ENCODE peak calls at places on chromosomes 5 and 9, in ten cellular contexts. N is stimulated activated naive B cell treated with anti-CD40 and anti-IgM and Interleukin-4, amounts not matched to agents 10 μg/mL and 1 μg/mL and 100 μg/mL, for 72 hours; W is AML-193; K is activated gamma-delta T cell treated with anti-CD3 and anti-CD28 coated beads, Interleukin-2, amount 50 U/mL, for 16 hours; X is bronchial epithelial cell; J is HT1080; Q is AG10803; D is Daoy; F is lower lobe of right lung; T is memory B cell. B is an unnamed sample.

GRCh38 chr5:133347039-133347438 is 265.3 kb downstream of the FSTL4 start:
- DNase-seq in J (peak), F (no peak), K (no peak), X (peak), T (no peak), Q (no peak), D (peak), N (no peak), W (no peak), B (no peak)

GRCh38 chr9:133735415-133735775 is 2.8 kb downstream of the SARDH start:
- DNase-seq in X (no peak), Q (no peak), J (no peak), D (no peak), T (no peak), F (no peak), K (no peak), W (no peak), N (no peak), B (no peak)

GRCh38 chr5:96226941-96227552 is 206.0 kb downstream of the PCSK1 start:
- DNase-seq in X (peak), T (no peak), F (no peak), J (peak), K (no peak), D (peak), W (no peak), Q (peak), N (no peak), B (peak)

GRCh38 chr5:54360089-54360488 is 49.7 kb upstream of the ARL15 start:
- DNase-seq in Q (peak), W (no peak), K (no peak), F (no peak), N (no peak), X (peak), T (no peak), J (peak), D (peak), B (no peak)

GRCh38 chr9:93592389-93593021 is 16.1 kb downstream of the PHF2 start:
- DNase-seq in W (no peak), F (no peak), X (no peak), Q (peak), K (no peak), T (no peak), N (no peak), J (no peak), D (no peak), B (no peak)

GRCh38 chr9:77977210-77977611 is 54.4 kb downstream of the GNAQ start:
- DNase-seq in K (peak), D (peak), F (peak), N (peak), X (peak), W (peak), T (peak), J (peak), Q (peak), B (peak)

GRCh38 chr9:25891534-25891933 is 213.3 kb upstream of the TUSC1 start:
- DNase-seq in K (no peak), N (no peak), J (no peak), W (no peak), X (no peak), Q (peak), F (no peak), T (no peak), D (no peak), B (no peak)

GRCh38 chr5:176440932-176441706 is 7.1 kb upstream of the FAF2 start:
- DNase-seq in D (peak), W (no peak), T (no peak), F (no peak), N (no peak), X (no peak), Q (no peak), K (no peak), J (no peak), B (no peak)

GRCh38 chr9:124130277-124131075 is 118.9 kb downstream of the LHX2 start:
- DNase-seq in T (no peak), W (no peak), K (no peak), D (no peak), N (no peak), J (no peak), Q (no peak), X (no peak), F (no peak), B (no peak)

GRCh38 chr9:6575324-6575758 is 70.2 kb downstream of the GLDC start:
- DNase-seq in W (no peak), D (no peak), Q (no peak), J (no peak), N (peak), X (no peak), T (peak), K (no peak), F (no peak), B (no peak)

GRCh38 chr5:55146080-55146479 is 13.9 kb upstream of the GPX8 start:
- DNase-seq in T (no peak), D (no peak), N (no peak), J (peak), Q (no peak), X (no peak), K (no peak), F (no peak), W (no peak), B (no peak)

GRCh38 chr5:175252234-175252805 is 191.7 kb downstream of the DRD1 start:
- DNase-seq in Q (peak), F (no peak), N (no peak), T (no peak), X (no peak), J (peak), D (no peak), K (no peak), W (no peak), B (no peak)

GRCh38 chr5:121189569-121190305 is 661.9 kb upstream of the FTMT start:
- DNase-seq in K (no peak), W (no peak), N (no peak), F (no peak), J (peak), T (no peak), D (peak), Q (peak), X (peak), B (no peak)

GRCh38 chr9:113222482-113222841 is 1.1 kb downstream of the SLC31A1 start:
- DNase-seq in J (no peak), K (no peak), F (no peak), X (peak), W (peak), T (no peak), N (no peak), D (no peak), Q (peak), B (no peak)

GRCh38 chr5:77144837-77145139 is 57.7 kb upstream of the ZBED3 start:
- DNase-seq in K (no peak), D (no peak), X (no peak), W (no peak), N (no peak), T (no peak), Q (no peak), J (no peak), F (no peak), B (no peak)

GRCh38 chr9:136088939-136089696 is 6.0 kb downstream of the NACC2 start:
- DNase-seq in W (peak), K (no peak), Q (no peak), J (no peak), D (no peak), X (no peak), N (no peak), T (no peak), F (peak), B (no peak)

GRCh38 chr5:98248949-98249348 is 524.5 kb upstream of the RGMB start:
- DNase-seq in K (no peak), J (peak), W (no peak), Q (peak), T (no peak), X (peak), F (no peak), N (no peak), D (peak), B (peak)

GRCh38 chr5:139962445-139962844 is 80.7 kb downstream of the NRG2 start:
- DNase-seq in W (no peak), N (no peak), F (no peak), X (no peak), T (no peak), J (no peak), Q (no peak), K (no peak), D (no peak), B (no peak)

GRCh38 chr5:54317511-54318260 is 7.3 kb upstream of the ARL15 start:
- DNase-seq in K (no peak), Q (peak), F (no peak), W (no peak), N (no peak), X (no peak), D (no peak), T (no peak), J (peak), B (no peak)

GRCh38 chr5:395156-395920 is 47.6 kb upstream of the EXOC3 start:
- DNase-seq in N (no peak), K (no peak), D (peak), T (no peak), W (no peak), J (peak), F (no peak), Q (peak), X (no peak), B (no peak)

GRCh38 chr9:129569506-129570449 is 51.1 kb downstream of the C9orf50 start:
- DNase-seq in J (no peak), T (no peak), N (no peak), D (no peak), Q (peak), X (no peak), F (no peak), K (no peak), W (peak), B (no peak)

GRCh38 chr5:127785098-127785927 is 82.1 kb downstream of the CCDC192 start:
- DNase-seq in J (peak), D (peak), W (no peak), T (no peak), F (no peak), Q (peak), X (peak), K (no peak), N (no peak), B (peak)

GRCh38 chr5:27266184-27266583 is 227.8 kb upstream of the CDH9 start:
- DNase-seq in T (no peak), J (no peak), Q (no peak), X (no peak), D (no peak), K (no peak), F (no peak), N (no peak), W (no peak), B (no peak)

GRCh38 chr9:107044872-107045271 is 181.9 kb downstream of the ZNF462 start:
- DNase-seq in K (no peak), W (peak), Q (no peak), J (no peak), D (no peak), N (no peak), X (no peak), T (no peak), F (no peak), B (no peak)

GRCh38 chr5:82984786-82985762 is 92.1 kb downstream of the TMEM167A start:
- DNase-seq in F (no peak), X (peak), T (no peak), Q (no peak), N (no peak), K (no peak), D (no peak), J (no peak), W (no peak), B (no peak)

GRCh38 chr9:34927061-34927460 is 31.0 kb upstream of the PHF24 start:
- DNase-seq in J (no peak), F (no peak), W (no peak), D (peak), Q (no peak), T (no peak), N (no peak), X (no peak), K (no peak), B (no peak)

GRCh38 chr5:148381906-148382305 is 1.9 kb upstream of the FBXO38 start:
- DNase-seq in J (peak), X (peak), Q (no peak), W (no peak), T (no peak), N (no peak), F (no peak), K (no peak), D (no peak), B (no peak)

GRCh38 chr5:180605554-180606214 is 14.4 kb upstream of the SCGB3A1 start:
- DNase-seq in K (peak), W (peak), F (peak), D (peak), J (peak), N (no peak), X (peak), Q (peak), T (peak), B (no peak)

GRCh38 chr5:149464796-149465489 is 85.9 kb upstream of the IL17B start:
- DNase-seq in J (no peak), Q (peak), D (no peak), T (no peak), F (no peak), N (no peak), K (no peak), W (no peak), X (no peak), B (no peak)

GRCh38 chr9:123316053-123316718 is 39.8 kb upstream of the CRB2 start:
- DNase-seq in T (no peak), W (peak), K (no peak), F (no peak), Q (no peak), D (no peak), X (no peak), J (no peak), N (no peak), B (no peak)

GRCh38 chr9:88905506-88905905 is 85.8 kb upstream of the S1PR3 start:
- DNase-seq in D (peak), X (no peak), K (no peak), Q (no peak), N (no peak), J (no peak), F (no peak), W (no peak), T (no peak), B (no peak)

GRCh38 chr9:125690679-125691078 is 16.3 kb downstream of the MAPKAP1 start:
- DNase-seq in Q (no peak), D (no peak), W (peak), X (no peak), T (no peak), J (no peak), N (no peak), K (no peak), F (no peak), B (no peak)

GRCh38 chr9:120376101-120376500 is 203.9 kb downstream of the CDK5RAP2 start:
- DNase-seq in T (no peak), K (no peak), W (no peak), N (no peak), D (no peak), J (no peak), F (no peak), Q (no peak), X (no peak), B (no peak)

GRCh38 chr5:57895766-57896165 is 413.2 kb upstream of the ACTBL2 start:
- DNase-seq in Q (peak), T (no peak), N (no peak), J (no peak), X (no peak), K (no peak), F (no peak), D (no peak), W (no peak), B (no peak)

GRCh38 chr5:154189256-154189818 is 1.2 kb upstream of the GALNT10 start:
- DNase-seq in J (no peak), T (no peak), X (no peak), D (no peak), W (no peak), K (no peak), F (peak), Q (no peak), N (peak), B (no peak)

GRCh38 chr9:135296783-135297715 is 182.5 kb upstream of the PPP1R26 start:
- DNase-seq in N (no peak), Q (no peak), X (no peak), K (no peak), F (no peak), J (no peak), D (peak), W (no peak), T (no peak), B (no peak)

GRCh38 chr5:173547579-173547978 is 68.9 kb downstream of the BOD1 start:
- DNase-seq in F (no peak), N (no peak), X (peak), J (peak), W (no peak), K (no peak), Q (peak), D (peak), T (no peak), B (peak)

GRCh38 chr5:2986301-2986700 is 234.8 kb upstream of the IRX2 start:
- DNase-seq in Q (no peak), W (no peak), X (no peak), T (no peak), N (no peak), J (no peak), D (no peak), K (no peak), F (no peak), B (no peak)

GRCh38 chr5:95861858-95862561 is 39.5 kb upstream of the GLRX start:
- DNase-seq in F (no peak), N (no peak), T (no peak), K (no peak), X (peak), J (peak), D (peak), Q (peak), W (no peak), B (peak)